ENCODE peak calls at places on chromosomes 1 and 21, in seven cellular contexts. V is K562, T is GM12878, N is HepG2, Q is HCT116, I is SK-N-SH, G is H1. A is an unnamed sample.

GRCh38 chr1:90114521-90115141 is 119.7 kb downstream of the ZNF326 start:
- DNase-seq in V (peak), T (peak), N (peak), Q (peak), I (peak), G (no peak), A (peak)

GRCh38 chr1:223227031-223227430 is 84.0 kb upstream of the TLR5 start:
- DNase-seq in V (no peak), T (no peak), N (no peak), Q (no peak), I (no peak), G (no peak), A (no peak)

GRCh38 chr1:219119839-219120238 is 53.8 kb upstream of the LYPLAL1 start:
- DNase-seq in V (no peak), T (no peak), N (no peak), Q (no peak), I (no peak), G (no peak), A (no peak)

GRCh38 chr1:22683547-22683946 is 27.1 kb upstream of the EPHB2 start:
- DNase-seq in V (no peak), T (no peak), N (no peak), Q (no peak), I (no peak), G (no peak), A (no peak)

GRCh38 chr1:114756009-114756892 is 1.5 kb downstream of the CSDE1 start:
- DNase-seq in V (no peak), T (peak), N (no peak), Q (no peak), I (no peak), G (no peak), A (no peak)

GRCh38 chr1:154818911-154819310 is 51.2 kb downstream of the KCNN3 start:
- DNase-seq in V (no peak), T (no peak), N (no peak), Q (no peak), I (no peak), G (no peak), A (no peak)

GRCh38 chr1:229980009-229980408 is 87.0 kb upstream of the GALNT2 start:
- DNase-seq in V (no peak), T (no peak), N (no peak), Q (no peak), I (no peak), G (no peak), A (no peak)

GRCh38 chr1:53166366-53166765 is 23.9 kb upstream of the SLC1A7 start:
- DNase-seq in V (no peak), T (no peak), N (no peak), Q (no peak), I (no peak), G (no peak), A (no peak)

GRCh38 chr1:19776933-19777332 is 22.8 kb downstream of the TMCO4 start:
- DNase-seq in V (peak), T (no peak), N (no peak), Q (no peak), I (no peak), G (no peak), A (no peak)

GRCh38 chr1:21308847-21309652 is 18.8 kb upstream of the ECE1 start:
- DNase-seq in V (no peak), T (no peak), N (no peak), Q (no peak), I (peak), G (no peak), A (no peak)

GRCh38 chr1:54474500-54475235 is 68.5 kb upstream of the SSBP3 start:
- DNase-seq in V (peak), T (no peak), N (no peak), Q (no peak), I (peak), G (no peak), A (no peak)

GRCh38 chr1:156167536-156167935 is 14.2 kb downstream of the SEMA4A start:
- DNase-seq in V (no peak), T (no peak), N (no peak), Q (no peak), I (no peak), G (no peak), A (no peak)

GRCh38 chr1:21868941-21869454 is 56.9 kb downstream of the LDLRAD2 start:
- DNase-seq in V (no peak), T (no peak), N (peak), Q (no peak), I (no peak), G (no peak), A (no peak)

GRCh38 chr1:71049951-71050598 is 2.5 kb upstream of the PTGER3 start:
- DNase-seq in V (peak), T (peak), N (peak), Q (peak), I (peak), G (no peak), A (peak)

GRCh38 chr1:228398741-228399461 is 7.7 kb downstream of the TRIM11 start:
- DNase-seq in V (no peak), T (no peak), N (no peak), Q (no peak), I (no peak), G (no peak), A (no peak)

GRCh38 chr1:20485527-20486456 is at the start of gene CAMK2N1:
- DNase-seq in V (peak), T (no peak), N (peak), Q (no peak), I (peak), G (no peak), A (peak)

GRCh38 chr1:234004575-234004974 is 100.1 kb downstream of the SLC35F3 start:
- DNase-seq in V (no peak), T (no peak), N (no peak), Q (no peak), I (no peak), G (no peak), A (no peak)

GRCh38 chr21:16037386-16037785 is 307.6 kb downstream of the USP25 start:
- DNase-seq in V (no peak), T (no peak), N (no peak), Q (no peak), I (no peak), G (no peak), A (peak)

GRCh38 chr1:16719571-16720402 is 20.5 kb upstream of the RNU1-4 start:
- DNase-seq in V (peak), T (no peak), N (no peak), Q (no peak), I (peak), G (no peak), A (no peak)

GRCh38 chr21:34916446-34916845 is 132.7 kb downstream of the RUNX1 start:
- DNase-seq in V (no peak), T (no peak), N (no peak), Q (no peak), I (no peak), G (no peak), A (no peak)

GRCh38 chr1:147080671-147081394 is 91.4 kb downstream of the PRKAB2 start:
- DNase-seq in V (no peak), T (no peak), N (no peak), Q (no peak), I (no peak), G (no peak), A (no peak)

GRCh38 chr1:221611930-221612777 is 129.7 kb downstream of the DUSP10 start:
- DNase-seq in V (no peak), T (no peak), N (no peak), Q (peak), I (peak), G (no peak), A (peak)

GRCh38 chr1:97332716-97333115 is 588.1 kb downstream of the DPYD start:
- DNase-seq in V (no peak), T (no peak), N (no peak), Q (no peak), I (no peak), G (no peak), A (no peak)

GRCh38 chr1:227915564-227916553 is 31.9 kb downstream of the WNT9A start:
- DNase-seq in V (no peak), T (no peak), N (no peak), Q (no peak), I (no peak), G (no peak), A (no peak)

GRCh38 chr1:212976586-212976985 is 26.2 kb downstream of the VASH2 start:
- DNase-seq in V (no peak), T (no peak), N (no peak), Q (no peak), I (no peak), G (no peak), A (no peak)

GRCh38 chr21:32929633-32930038 is 96.1 kb upstream of the OLIG2 start:
- DNase-seq in V (no peak), T (peak), N (no peak), Q (no peak), I (no peak), G (no peak), A (no peak)

GRCh38 chr1:42679364-42679983 is 2.7 kb upstream of the YBX1 start:
- DNase-seq in V (no peak), T (no peak), N (no peak), Q (no peak), I (no peak), G (no peak), A (no peak)

DNA sequence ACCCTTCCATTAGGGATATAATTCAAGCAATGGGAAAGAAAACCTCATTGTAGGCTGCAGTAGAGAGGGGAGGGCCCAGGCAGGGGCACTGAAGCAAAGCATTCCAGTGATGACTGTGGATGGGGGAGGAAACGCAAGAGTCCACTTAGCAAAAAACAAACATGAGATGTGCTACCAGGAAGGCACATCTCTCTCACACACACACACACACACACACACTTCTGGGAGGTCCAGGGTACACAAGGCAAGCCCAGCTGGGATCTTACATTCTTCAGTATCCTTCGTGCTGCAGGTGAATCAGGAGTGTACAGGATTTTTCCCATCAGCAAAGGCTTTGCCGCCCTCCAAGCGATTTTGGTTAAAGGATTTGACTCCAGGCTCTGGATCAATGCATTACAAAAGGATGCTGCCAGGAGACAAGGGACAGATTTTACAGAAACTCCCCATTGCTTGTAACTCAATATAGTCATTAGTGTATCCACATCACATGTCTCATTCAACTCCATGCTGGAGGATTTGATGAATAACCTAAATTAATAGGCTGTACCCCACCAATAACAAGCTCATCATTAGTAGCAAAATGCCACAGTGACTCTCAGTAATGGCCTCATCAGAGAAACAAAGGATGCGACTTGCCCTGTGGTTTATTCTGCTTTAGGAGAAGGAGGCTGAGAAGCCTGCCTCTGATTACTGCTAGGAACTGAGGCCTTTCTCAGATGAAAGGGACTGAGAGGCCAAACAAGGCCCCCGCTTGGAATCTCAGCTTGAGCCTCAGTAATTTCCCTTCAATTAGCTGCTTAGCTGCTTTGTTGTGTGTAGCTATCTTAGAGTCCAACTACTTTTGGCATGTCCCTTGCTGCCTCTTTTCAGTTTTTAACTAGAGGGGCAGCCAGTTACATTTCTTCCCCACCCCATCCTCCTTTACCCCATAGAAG is 41.6 kb downstream of the ABCA4 start:
- DNase-seq in V (no peak), T (no peak), N (peak), Q (no peak), I (no peak), G (no peak), A (no peak)
- TF ChIP-seq JUND in V (no peak), T (no peak), N (no peak), Q (no peak), I (no peak), G (no peak), A (no peak)

GRCh38 chr1:177954076-177954475 is 15.8 kb downstream of the SEC16B start:
- DNase-seq in V (no peak), T (no peak), N (no peak), Q (no peak), I (no peak), G (no peak), A (no peak)

GRCh38 chr1:177948336-177948972 is 21.4 kb downstream of the SEC16B start:
- DNase-seq in V (peak), T (no peak), N (peak), Q (peak), I (peak), G (peak), A (peak)

GRCh38 chr1:177950506-177950905 is 19.4 kb downstream of the SEC16B start:
- DNase-seq in V (no peak), T (no peak), N (no peak), Q (no peak), I (no peak), G (no peak), A (no peak)

GRCh38 chr1:177953549-177953948 is 16.3 kb downstream of the SEC16B start:
- DNase-seq in V (no peak), T (no peak), N (no peak), Q (no peak), I (no peak), G (no peak), A (no peak)

DNA sequence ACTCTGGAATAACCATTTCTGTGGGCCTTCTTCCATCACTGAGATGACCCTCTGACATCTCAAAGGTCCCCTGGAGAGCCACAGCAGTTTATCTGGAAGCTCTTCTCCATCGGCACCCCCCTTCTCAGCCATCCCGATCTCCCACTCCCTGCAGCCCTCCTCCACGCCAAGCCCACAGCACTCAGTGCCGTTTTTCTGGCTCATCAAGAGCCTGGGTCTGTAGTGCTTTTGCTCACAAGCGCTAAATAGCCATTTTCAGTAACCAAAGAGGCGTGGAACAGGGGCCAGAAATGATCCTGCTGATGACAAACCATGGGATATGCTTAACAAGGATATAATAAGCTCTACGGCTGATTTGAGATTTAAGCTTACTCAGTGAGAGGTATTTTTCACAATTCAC is 17.6 kb downstream of the SEC16B start:
- DNase-seq in V (no peak), T (no peak), N (no peak), Q (no peak), I (no peak), G (no peak), A (no peak)
- TF ChIP-seq JUND in V (no peak), T (no peak), N (no peak), Q (no peak), I (no peak), G (no peak), A (no peak)

GRCh38 chr1:44885406-44885805 is 42.4 kb upstream of the PTCH2 start:
- DNase-seq in V (no peak), T (no peak), N (no peak), Q (no peak), I (no peak), G (no peak), A (no peak)

GRCh38 chr1:44884746-44885145 is 41.7 kb upstream of the PTCH2 start:
- DNase-seq in V (no peak), T (no peak), N (no peak), Q (no peak), I (no peak), G (no peak), A (no peak)

GRCh38 chr1:44881011-44881632 is 38.1 kb upstream of the PTCH2 start:
- DNase-seq in V (no peak), T (no peak), N (no peak), Q (no peak), I (peak), G (no peak), A (peak)
- TF ChIP-seq JUND in V (no peak), T (no peak), N (no peak), Q (no peak), I (no peak), G (no peak), A (no peak)

GRCh38 chr1:84141177-84142003 is 2.7 kb upstream of the PRKACB start:
- DNase-seq in V (no peak), T (no peak), N (no peak), Q (no peak), I (no peak), G (no peak), A (no peak)
- TF ChIP-seq JUND in V (no peak), T (no peak), N (no peak), Q (no peak), I (no peak), G (no peak), A (no peak)

DNA sequence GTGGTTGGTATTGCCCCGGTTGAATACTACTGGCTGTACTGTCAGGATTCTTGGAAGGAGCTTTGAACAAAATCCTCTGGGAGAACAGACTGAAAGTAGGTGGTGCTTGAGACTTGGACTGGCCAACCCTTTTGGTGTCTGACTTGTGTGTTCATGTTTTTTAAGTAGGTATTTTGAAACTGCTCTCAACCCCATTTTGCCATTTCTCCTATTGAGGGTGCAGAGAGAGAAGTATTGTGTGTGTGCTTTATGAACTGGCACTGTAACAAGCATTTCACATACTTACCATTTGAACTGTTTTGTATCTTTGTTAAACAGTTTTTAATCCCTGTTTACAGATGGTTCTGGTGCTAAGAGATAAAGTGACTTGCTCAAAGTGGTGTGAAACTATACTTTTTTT is 21.3 kb downstream of the ARID1A start:
- DNase-seq in V (no peak), T (no peak), N (no peak), Q (no peak), I (no peak), G (no peak), A (no peak)
- TF ChIP-seq JUND in V (peak), T (no peak), N (no peak), Q (no peak), I (no peak), G (no peak), A (no peak)

GRCh38 chr1:182725264-182725965 is 41.0 kb upstream of the RGS8 start:
- DNase-seq in V (no peak), T (no peak), N (no peak), Q (no peak), I (no peak), G (no peak), A (no peak)
- TF ChIP-seq JUND in V (no peak), T (no peak), N (no peak), Q (no peak), I (no peak), G (no peak), A (no peak)

GRCh38 chr1:183609313-183609712 is 19.1 kb upstream of the NCF2 start:
- DNase-seq in V (no peak), T (no peak), N (peak), Q (no peak), I (peak), G (no peak), A (peak)
- TF ChIP-seq JUND in V (no peak), T (no peak), N (no peak), Q (no peak), I (peak), G (no peak), A (no peak)

A was measured in T47D.